ENCODE peak calls at places on chromosome 2, in four cellular contexts. T, S, Q and D are unnamed samples.

GRCh38 chr2:47208852-47209606 is 53.9 kb upstream of the STPG4 start:
- DNase-seq in T (no peak), S (no peak), Q (no peak), D (no peak)

GRCh38 chr2:652881-653480 is 24.2 kb downstream of the TMEM18 start:
- DNase-seq in T (no peak), S (no peak), Q (no peak), D (peak)

GRCh38 chr2:217755027-217755756 is 247.6 kb downstream of the TNS1 start:
- DNase-seq in T (no peak), S (no peak), Q (no peak), D (no peak)

GRCh38 chr2:64067326-64067725 is 48.1 kb upstream of the VPS54 start:
- DNase-seq in T (no peak), S (no peak), Q (no peak), D (no peak)

GRCh38 chr2:32947484-32948143 is 861 bp downstream of the LTBP1 start:
- DNase-seq in T (peak), S (peak), Q (peak), D (no peak)

GRCh38 chr2:144513388-144514100 is 6.4 kb downstream of the ZEB2 start:
- DNase-seq in T (no peak), S (no peak), Q (no peak), D (no peak)

GRCh38 chr2:152646775-152647174 is 70.5 kb downstream of the PRPF40A start:
- DNase-seq in T (no peak), S (no peak), Q (no peak), D (no peak)

GRCh38 chr2:67612576-67612981 is 215.4 kb downstream of the ETAA1 start:
- DNase-seq in T (no peak), S (no peak), Q (no peak), D (no peak)

GRCh38 chr2:204030337-204030736 is 93.8 kb downstream of the ICOS start:
- DNase-seq in T (no peak), S (no peak), Q (no peak), D (no peak)

GRCh38 chr2:95391641-95392310 is 10.7 kb upstream of the FAHD2A start:
- DNase-seq in T (no peak), S (no peak), Q (no peak), D (no peak)

GRCh38 chr2:43522177-43522576 is 73.7 kb downstream of the THADA start:
- DNase-seq in T (no peak), S (no peak), Q (peak), D (no peak)

GRCh38 chr2:122692400-122693083 is 937.1 kb downstream of the TSN start:
- DNase-seq in T (no peak), S (no peak), Q (no peak), D (no peak)

GRCh38 chr2:50449306-50449705 is 582.6 kb downstream of the NRXN1 start:
- DNase-seq in T (no peak), S (no peak), Q (no peak), D (no peak)

GRCh38 chr2:155162494-155162893 is 464.0 kb downstream of the KCNJ3 start:
- DNase-seq in T (no peak), S (no peak), Q (no peak), D (no peak)

GRCh38 chr2:2254206-2254605 is 76.9 kb downstream of the MYT1L start:
- DNase-seq in T (no peak), S (no peak), Q (no peak), D (no peak)

GRCh38 chr2:49753344-49753930 is 599.1 kb upstream of the FSHR start:
- DNase-seq in T (no peak), S (no peak), Q (no peak), D (no peak)

GRCh38 chr2:234269769-234270204 is 219.3 kb downstream of the SPP2 start:
- DNase-seq in T (no peak), S (no peak), Q (no peak), D (no peak)

GRCh38 chr2:127498386-127498785 is 27.9 kb downstream of the IWS1 start:
- DNase-seq in T (no peak), S (no peak), Q (no peak), D (no peak)

GRCh38 chr2:55856936-55857335 is 66.6 kb downstream of the EFEMP1 start:
- DNase-seq in T (no peak), S (no peak), Q (no peak), D (no peak)

GRCh38 chr2:10030311-10030736 is 13.0 kb upstream of the KLF11 start:
- DNase-seq in T (peak), S (no peak), Q (no peak), D (no peak)

GRCh38 chr2:109021895-109022300 is 32.9 kb upstream of the EDAR start:
- DNase-seq in T (no peak), S (no peak), Q (no peak), D (no peak)

GRCh38 chr2:85089464-85090072 is 43.6 kb upstream of the TCF7L1 start:
- DNase-seq in T (no peak), S (peak), Q (no peak), D (peak)

GRCh38 chr2:24588294-24588693 is 97.2 kb downstream of the NCOA1 start:
- DNase-seq in T (no peak), S (no peak), Q (no peak), D (no peak)

GRCh38 chr2:216644846-216645635 is 11.8 kb downstream of the IGFBP2 start:
- DNase-seq in T (no peak), S (no peak), Q (no peak), D (no peak)

GRCh38 chr2:33321236-33321731 is 155.2 kb upstream of the RASGRP3 start:
- DNase-seq in T (no peak), S (no peak), Q (no peak), D (no peak)

GRCh38 chr2:9703085-9703641 is 72.4 kb upstream of the YWHAQ start:
- DNase-seq in T (no peak), S (no peak), Q (no peak), D (no peak)

GRCh38 chr2:23375448-23375847 is 9.5 kb upstream of the KLHL29 start:
- DNase-seq in T (peak), S (no peak), Q (peak), D (no peak)

GRCh38 chr2:197599285-197599965 is 76.0 kb downstream of the RFTN2 start:
- DNase-seq in T (peak), S (peak), Q (peak), D (peak)

GRCh38 chr2:207928079-207928478 is 97.2 kb downstream of the PLEKHM3 start:
- DNase-seq in T (no peak), S (no peak), Q (no peak), D (no peak)

GRCh38 chr2:11562011-11562410 is 28.2 kb downstream of the GREB1 start:
- DNase-seq in T (no peak), S (no peak), Q (no peak), D (no peak)

GRCh38 chr2:118224888-118225264 is 136.6 kb downstream of the INSIG2 start:
- DNase-seq in T (no peak), S (no peak), Q (peak), D (no peak)

GRCh38 chr2:208042041-208042440 is 16.7 kb upstream of the PLEKHM3 start:
- DNase-seq in T (no peak), S (no peak), Q (no peak), D (no peak)

GRCh38 chr2:157500334-157500733 is 56.4 kb upstream of the CYTIP start:
- DNase-seq in T (no peak), S (no peak), Q (no peak), D (no peak)

GRCh38 chr2:178949584-178949983 is 100.4 kb downstream of the CCDC141 start:
- DNase-seq in T (no peak), S (no peak), Q (no peak), D (no peak)

GRCh38 chr2:178949151-178949550 is 100.8 kb downstream of the CCDC141 start:
- DNase-seq in T (no peak), S (no peak), Q (no peak), D (no peak)

GRCh38 chr2:178947006-178947405 is 102.9 kb downstream of the CCDC141 start:
- DNase-seq in T (no peak), S (no peak), Q (no peak), D (no peak)

GRCh38 chr2:178943745-178944144 is 106.2 kb downstream of the CCDC141 start:
- DNase-seq in T (no peak), S (no peak), Q (no peak), D (no peak)

DNA sequence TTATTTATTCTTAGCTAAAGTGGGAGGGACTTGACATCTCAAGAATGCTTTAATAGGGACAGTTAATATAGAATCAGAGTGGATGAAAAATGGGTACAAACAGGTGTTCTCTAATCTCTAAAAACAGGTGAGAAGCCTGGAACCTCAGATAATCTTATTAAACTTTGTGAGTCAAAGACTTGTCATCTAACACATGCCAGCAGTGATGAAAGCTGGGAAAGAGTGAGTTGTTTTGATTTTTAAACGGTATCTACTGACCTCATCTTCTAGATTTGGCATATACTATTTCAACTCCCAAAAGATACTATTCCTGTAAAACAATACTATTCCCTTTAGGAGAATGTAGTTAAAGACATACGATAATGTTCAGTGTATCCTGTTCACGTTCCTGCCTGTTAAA is 103.4 kb downstream of the CCDC141 start:
- DNase-seq in T (no peak), S (no peak), Q (no peak), D (no peak)
- TF ChIP-seq TEAD4 in T (no peak), S (no peak), Q (no peak), D (no peak)

GRCh38 chr2:68764781-68765385 is 30.3 kb downstream of the ARHGAP25 start:
- DNase-seq in T (no peak), S (no peak), Q (no peak), D (no peak)

GRCh38 chr2:68762665-68763064 is 28.1 kb downstream of the ARHGAP25 start:
- DNase-seq in T (no peak), S (no peak), Q (no peak), D (no peak)

GRCh38 chr2:68765739-68766377 is 31.2 kb downstream of the ARHGAP25 start:
- DNase-seq in T (no peak), S (no peak), Q (no peak), D (no peak)

GRCh38 chr2:68762112-68762511 is 27.5 kb downstream of the ARHGAP25 start:
- DNase-seq in T (no peak), S (no peak), Q (no peak), D (no peak)

DNA sequence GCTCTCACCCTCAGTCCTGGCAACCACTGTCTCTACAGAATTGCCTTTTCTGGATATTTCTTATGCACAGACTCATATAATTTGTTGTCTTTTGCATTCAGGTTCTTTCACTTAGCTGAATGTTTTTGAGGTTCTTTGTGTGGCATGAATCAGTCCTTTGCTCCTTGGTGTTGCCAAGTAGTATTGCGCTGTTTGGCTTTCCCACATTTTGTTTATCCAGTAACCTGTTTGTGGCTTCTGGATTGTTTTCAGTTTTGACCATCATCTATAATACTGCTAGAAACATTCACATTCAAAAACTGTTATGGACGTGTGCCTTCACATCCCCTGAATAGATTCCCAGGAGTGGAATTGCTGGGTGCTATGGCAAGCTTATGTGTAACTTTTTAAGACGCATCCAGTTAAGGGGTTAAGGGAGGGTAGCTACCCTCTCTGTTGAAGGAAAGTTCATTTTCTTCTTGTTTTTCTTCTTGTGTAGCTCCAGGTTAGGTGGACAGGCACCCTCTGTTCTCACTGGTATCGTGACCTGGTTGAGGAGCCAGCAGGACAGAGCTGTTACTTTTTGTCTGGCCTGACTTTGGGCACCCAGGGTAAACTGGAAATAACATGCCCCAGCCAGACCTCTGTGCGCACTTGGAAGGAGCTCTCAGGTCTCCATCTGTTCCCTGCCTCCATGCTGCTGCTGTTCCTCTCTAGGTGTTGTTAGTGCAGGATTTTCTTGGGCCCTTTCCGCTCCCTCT is 29.6 kb downstream of the ARHGAP25 start:
- DNase-seq in T (no peak), S (no peak), Q (no peak), D (no peak)
- TF ChIP-seq TEAD4 in T (no peak), S (no peak), Q (no peak), D (no peak)

GRCh38 chr2:22055784-22056620 is 932.2 kb downstream of the TDRD15 start:
- DNase-seq in T (no peak), S (no peak), Q (no peak), D (no peak)

DNA sequence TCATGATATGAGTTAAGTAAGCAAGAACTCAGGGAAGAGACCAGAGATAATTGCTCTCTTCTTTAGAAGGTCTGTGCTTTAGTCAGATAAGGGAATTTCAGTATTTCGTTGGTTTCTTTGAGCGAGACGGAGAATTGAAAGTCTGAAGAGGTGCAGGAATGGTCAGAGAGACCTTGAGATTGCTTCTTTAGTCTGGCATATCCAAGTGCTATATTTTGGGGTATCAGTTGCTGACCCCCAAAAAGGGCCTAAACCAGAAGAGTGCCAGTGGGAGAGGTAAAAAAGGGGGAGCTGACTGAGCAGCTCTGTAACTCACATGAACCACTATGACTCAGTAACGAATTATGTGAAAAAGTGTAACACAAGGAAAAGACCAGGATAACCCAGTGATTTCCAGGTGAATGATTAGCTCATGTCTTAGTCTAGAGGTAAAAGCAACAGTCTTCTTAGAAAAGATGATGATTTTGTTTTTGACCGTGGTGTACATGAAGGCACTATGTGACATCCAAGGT is 932.9 kb downstream of the TDRD15 start:
- DNase-seq in T (no peak), S (no peak), Q (no peak), D (no peak)
- TF ChIP-seq TEAD4 in T (no peak), S (no peak), Q (no peak), D (no peak)

GRCh38 chr2:45952591-45952990 is 301.1 kb downstream of the PRKCE start:
- DNase-seq in T (no peak), S (no peak), Q (no peak), D (no peak)

GRCh38 chr2:45950606-45951005 is 299.1 kb downstream of the PRKCE start:
- DNase-seq in T (no peak), S (no peak), Q (no peak), D (no peak)

GRCh38 chr2:45954233-45954850 is 302.9 kb downstream of the PRKCE start:
- DNase-seq in T (no peak), S (no peak), Q (no peak), D (no peak)

GRCh38 chr2:45951025-45951737 is 299.7 kb downstream of the PRKCE start:
- DNase-seq in T (no peak), S (no peak), Q (no peak), D (no peak)

DNA sequence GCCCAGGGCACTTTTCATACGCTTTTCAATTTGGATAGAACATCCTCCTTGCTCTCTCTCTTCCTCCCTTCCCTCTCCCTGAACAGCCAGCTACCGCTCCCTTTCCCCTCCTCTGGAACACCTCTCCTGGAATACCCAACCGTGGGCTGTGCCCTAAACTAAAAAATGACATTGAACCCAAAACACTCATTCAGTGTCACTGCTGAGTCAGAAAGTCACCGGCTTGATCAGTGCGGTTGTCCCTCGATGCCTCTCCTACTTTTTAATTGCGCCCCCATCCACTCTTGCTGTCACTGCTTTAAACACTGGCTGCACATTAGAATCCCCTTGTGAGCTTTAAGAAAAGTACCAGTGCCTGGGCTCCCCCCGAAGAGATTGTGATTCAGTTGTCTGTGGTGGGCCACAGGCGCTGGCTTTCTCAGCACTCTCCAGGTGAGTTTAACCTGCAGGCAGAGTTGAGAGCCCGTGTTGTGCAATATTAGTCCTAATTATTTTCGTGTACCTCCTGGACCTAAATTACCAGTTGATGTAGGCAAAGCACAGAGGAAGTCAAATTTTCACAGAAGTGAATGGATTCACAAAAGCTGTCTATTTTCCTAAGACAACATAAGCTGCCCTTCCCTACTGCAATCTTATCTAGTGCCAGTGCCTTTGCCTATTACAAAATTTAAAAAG is 302.0 kb downstream of the PRKCE start:
- DNase-seq in T (no peak), S (no peak), Q (no peak), D (no peak)
- TF ChIP-seq TEAD4 in T (no peak), S (no peak), Q (no peak), D (no peak)

DNA sequence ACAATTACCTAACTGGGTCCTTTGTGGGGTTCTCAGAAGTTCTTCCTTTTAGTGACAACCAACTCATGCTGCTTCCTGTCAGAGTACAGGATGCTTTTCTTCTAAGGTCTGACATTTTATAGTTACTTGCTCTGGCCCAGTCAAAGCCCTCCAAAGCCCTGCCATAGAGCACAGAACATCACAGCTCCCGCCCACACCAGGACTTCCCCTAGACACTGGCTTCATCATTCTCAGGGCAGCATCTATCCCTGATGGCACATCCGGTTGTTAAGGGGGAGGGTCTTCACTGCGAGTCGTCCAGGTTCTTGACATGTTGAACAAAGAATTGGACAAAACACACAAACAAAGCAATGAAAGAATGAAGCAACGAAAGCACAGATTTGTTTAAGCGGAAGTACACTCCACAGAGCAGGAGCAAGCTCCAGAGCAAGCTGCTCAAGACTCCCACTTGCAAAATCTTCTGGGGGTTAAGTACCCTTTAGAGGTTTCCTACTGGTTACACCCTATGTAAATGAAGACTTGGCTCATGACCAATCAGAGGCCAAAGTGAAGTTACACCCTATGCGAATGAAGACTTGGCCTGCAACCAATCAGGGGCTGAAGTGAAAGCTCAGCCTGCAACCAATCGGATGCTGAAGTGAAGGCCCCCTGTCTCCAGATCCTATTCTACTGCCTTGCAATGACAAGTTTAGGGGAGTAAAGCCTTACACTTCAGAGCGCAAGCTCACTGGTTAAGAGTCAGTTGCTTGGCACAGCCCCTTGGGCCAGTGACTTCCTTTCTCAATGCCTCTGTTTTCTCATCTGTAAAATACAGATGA is 79.0 kb downstream of the HDAC4 start:
- DNase-seq in T (no peak), S (no peak), Q (peak), D (no peak)
- TF ChIP-seq TEAD4 in T (no peak), S (no peak), Q (no peak), D (no peak)

GRCh38 chr2:191759200-191759507 is 81.2 kb downstream of the NABP1 start:
- DNase-seq in T (no peak), S (no peak), Q (no peak), D (no peak)

GRCh38 chr2:191757256-191757655 is 79.3 kb downstream of the NABP1 start:
- DNase-seq in T (no peak), S (no peak), Q (no peak), D (no peak)

GRCh38 chr2:191756753-191757152 is 78.8 kb downstream of the NABP1 start:
- DNase-seq in T (no peak), S (no peak), Q (no peak), D (no peak)

GRCh38 chr2:191759650-191760049 is 81.7 kb downstream of the NABP1 start:
- DNase-seq in T (no peak), S (no peak), Q (no peak), D (no peak)

GRCh38 chr2:191758420-191759199 is 80.7 kb downstream of the NABP1 start:
- DNase-seq in T (peak), S (peak), Q (peak), D (peak)
- TF ChIP-seq TEAD4 in T (no peak), S (no peak), Q (no peak), D (no peak)